ENCODE peak calls at places on chromosome 5, in five cellular contexts. W, S, H, I and D are unnamed samples.

GRCh38 chr5:176724472-176724871 is 77.2 kb downstream of the TSPAN17 start:
- DNase-seq in S (no peak), W (no peak), H (no peak), I (no peak), D (no peak)

GRCh38 chr5:154841273-154841661 is 9.1 kb downstream of the FAXDC2 start:
- DNase-seq in H (peak; percentile 27), I (no peak), W (no peak), S (no peak), D (no peak)

GRCh38 chr5:75363111-75363510 is 26.1 kb downstream of the HMGCR start:
- DNase-seq in H (no peak), W (no peak), I (no peak), S (no peak), D (no peak)

GRCh38 chr5:122415481-122416120 is 103.6 kb downstream of the SNCAIP start:
- DNase-seq in I (peak; percentile 74), H (peak; percentile 71), W (peak; percentile 77), S (peak; percentile 86), D (peak; percentile 57)

GRCh38 chr5:79025054-79025465 is 40.0 kb upstream of the ARSB start:
- DNase-seq in H (peak; percentile 52), I (peak; percentile 65), W (peak; percentile 61), S (peak; percentile 83), D (peak; percentile 80)

GRCh38 chr5:112738180-112738560 is 485 bp downstream of the APC start:
- DNase-seq in S (peak; percentile 6), I (no peak), W (no peak), H (no peak), D (peak; percentile 4)

GRCh38 chr5:95382843-95383242 is 8.3 kb upstream of the FAM81B start:
- DNase-seq in H (no peak), I (no peak), S (no peak), W (no peak), D (peak; percentile 60)

GRCh38 chr5:154771383-154771901 is 16.3 kb downstream of the LARP1 start:
- DNase-seq in H (peak; percentile 87), S (peak; percentile 92), I (peak; percentile 78), W (peak; percentile 55), D (no peak)

GRCh38 chr5:35954175-35954574 is 15.8 kb upstream of the CAPSL start:
- DNase-seq in W (peak; percentile 51), I (no peak), H (no peak), S (no peak), D (peak; percentile 3)

GRCh38 chr5:912356-913091 is 19.8 kb downstream of the TRIP13 start:
- DNase-seq in I (peak; percentile 51), S (peak; percentile 91), W (no peak), H (peak; percentile 98), D (no peak)

GRCh38 chr5:180296778-180297177 is 4.9 kb upstream of the MAPK9 start:
- DNase-seq in W (no peak), H (no peak), I (no peak), S (peak; percentile 34), D (no peak)

GRCh38 chr5:144318011-144318410 is 147.3 kb downstream of the KCTD16 start:
- DNase-seq in W (peak; percentile 46), S (no peak), H (no peak), I (no peak), D (no peak)

GRCh38 chr5:135205616-135206349 is 171.8 kb upstream of the PITX1 start:
- DNase-seq in W (no peak), H (no peak), I (no peak), S (no peak), D (no peak)

GRCh38 chr5:67026278-67026677 is 170.3 kb downstream of the CD180 start:
- DNase-seq in S (no peak), W (no peak), I (no peak), H (no peak), D (no peak)

GRCh38 chr5:107533946-107534876 is 136.5 kb downstream of the EFNA5 start:
- DNase-seq in I (no peak), S (no peak), H (no peak), W (no peak), D (no peak)

GRCh38 chr5:168793844-168794837 is 215.0 kb upstream of the PANK3 start:
- DNase-seq in I (peak; percentile 4), W (no peak), S (peak; percentile 65), H (peak; percentile 90), D (no peak)

GRCh38 chr5:65734921-65735320 is 12.9 kb downstream of the NLN start:
- DNase-seq in S (no peak), H (no peak), W (no peak), I (no peak), D (no peak)

GRCh38 chr5:87705876-87706275 is 293.1 kb upstream of the CCNH start:
- DNase-seq in I (no peak), W (no peak), S (peak; percentile 0), H (no peak), D (no peak)

GRCh38 chr5:103475629-103476240 is 86.9 kb downstream of the NUDT12 start:
- DNase-seq in I (peak; percentile 66), S (peak; percentile 74), W (no peak), H (peak; percentile 37), D (peak; percentile 5)

GRCh38 chr5:37721447-37721871 is 118.4 kb downstream of the GDNF start:
- DNase-seq in H (no peak), S (peak; percentile 71), W (no peak), I (peak; percentile 79), D (no peak)

GRCh38 chr5:150544606-150545219 is 36.8 kb downstream of the NDST1 start:
- DNase-seq in I (peak; percentile 69), H (peak; percentile 91), W (peak; percentile 91), S (peak; percentile 69), D (peak; percentile 72)

GRCh38 chr5:126675338-126675737 is 74.6 kb downstream of the PHAX start:
- DNase-seq in I (no peak), H (no peak), S (no peak), W (no peak), D (no peak)

GRCh38 chr5:19988447-19988846 is 447 bp upstream of the CDH18 start:
- DNase-seq in S (no peak), I (no peak), W (no peak), H (no peak), D (peak; percentile 41)

GRCh38 chr5:137186759-137187461 is 312.2 kb downstream of the SPOCK1 start:
- DNase-seq in S (peak; percentile 75), I (no peak), W (no peak), H (peak; percentile 91), D (no peak)

DNA sequence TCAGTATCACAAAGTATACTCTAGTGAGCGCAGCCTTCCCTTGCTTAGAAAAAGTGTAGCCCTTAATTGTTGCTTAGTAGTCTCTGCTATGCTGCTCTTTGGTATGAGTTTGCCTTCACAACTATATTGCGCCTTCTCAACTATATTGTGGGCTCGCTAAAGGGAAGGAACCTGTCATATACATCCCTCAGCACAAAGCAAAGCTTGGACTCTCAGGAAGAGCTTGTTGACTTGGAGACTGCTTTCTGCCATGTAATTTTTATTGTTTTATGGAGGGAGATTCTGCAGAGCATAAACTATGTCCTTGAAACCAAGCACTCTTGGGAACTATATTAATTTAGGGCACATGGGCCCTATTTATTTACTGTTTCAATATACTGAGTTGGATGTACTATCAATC is 119.1 kb upstream of the HAPLN1 start:
- DNase-seq in I (no peak), W (no peak), H (no peak), S (no peak), D (no peak)
- TF ChIP-seq CTCF in I (no peak), W (no peak), H (no peak), S (no peak), D (no peak)

GRCh38 chr5:173973614-173973969 is 15.4 kb upstream of the C5orf47 start:
- DNase-seq in H (no peak), S (no peak), W (peak; percentile 62), I (no peak), D (no peak)

GRCh38 chr5:173969167-173970049 is 19.6 kb upstream of the C5orf47 start:
- DNase-seq in H (peak; percentile 94), I (no peak), W (no peak), S (peak; percentile 54), D (no peak)

GRCh38 chr5:173971681-173972080 is 17.3 kb upstream of the C5orf47 start:
- DNase-seq in I (no peak), H (no peak), W (no peak), S (no peak), D (no peak)

GRCh38 chr5:173972844-173973613 is 15.9 kb upstream of the C5orf47 start:
- DNase-seq in H (peak; percentile 96), S (peak; percentile 88), I (peak; percentile 82), W (peak; percentile 84), D (peak; percentile 87)

DNA sequence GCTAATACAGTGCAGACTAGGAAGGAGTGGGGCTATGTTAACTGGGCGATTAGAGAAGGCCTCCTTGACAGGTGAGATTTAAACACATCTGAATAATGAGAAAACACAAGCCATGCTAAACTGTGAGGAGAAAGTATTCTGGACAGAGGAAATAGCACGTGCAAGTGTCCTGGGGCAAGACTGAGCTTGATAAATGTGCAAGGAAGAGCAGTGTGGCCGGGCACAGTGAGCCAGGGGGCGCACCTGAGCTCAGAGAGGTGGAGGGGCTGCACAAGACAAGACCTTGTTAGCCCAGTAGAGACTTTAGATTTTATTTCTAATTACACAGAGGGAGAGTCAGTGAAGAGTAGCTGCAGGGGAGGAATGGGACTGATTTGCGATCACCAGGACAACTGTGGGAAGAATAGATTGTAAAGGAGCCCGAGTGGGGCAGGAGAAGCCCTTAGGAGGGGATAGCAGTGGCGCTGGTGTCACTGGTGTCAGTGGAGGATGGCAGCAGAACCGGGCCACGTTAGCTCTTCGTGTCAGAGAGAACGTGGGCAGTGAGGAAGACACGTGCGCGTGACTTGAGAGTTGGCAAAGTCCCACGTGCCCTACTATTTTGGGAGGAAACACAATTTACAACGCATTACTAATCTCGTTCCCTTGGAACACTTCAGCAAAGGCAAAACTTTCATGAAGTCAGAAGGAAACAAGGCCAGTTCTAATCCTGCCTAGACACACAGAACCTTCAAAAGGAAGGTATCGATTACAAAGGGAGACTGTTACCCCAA is 17.9 kb upstream of the C5orf47 start:
- DNase-seq in W (no peak), I (no peak), S (no peak), H (no peak), D (no peak)
- TF ChIP-seq CTCF in W (peak; percentile 47), I (no peak), S (no peak), H (no peak), D (no peak)

GRCh38 chr5:69033690-69034089 is 60.1 kb upstream of the SLC30A5 start:
- DNase-seq in W (no peak), S (no peak), I (no peak), H (no peak), D (no peak)

GRCh38 chr5:69029292-69029691 is 64.5 kb upstream of the SLC30A5 start:
- DNase-seq in S (no peak), H (no peak), W (no peak), I (no peak), D (no peak)

GRCh38 chr5:69035665-69036064 is 58.1 kb upstream of the SLC30A5 start:
- DNase-seq in S (peak; percentile 47), H (no peak), I (no peak), W (no peak), D (no peak)

GRCh38 chr5:69030663-69031062 is 63.2 kb upstream of the SLC30A5 start:
- DNase-seq in W (no peak), S (peak; percentile 21), H (no peak), I (no peak), D (no peak)

DNA sequence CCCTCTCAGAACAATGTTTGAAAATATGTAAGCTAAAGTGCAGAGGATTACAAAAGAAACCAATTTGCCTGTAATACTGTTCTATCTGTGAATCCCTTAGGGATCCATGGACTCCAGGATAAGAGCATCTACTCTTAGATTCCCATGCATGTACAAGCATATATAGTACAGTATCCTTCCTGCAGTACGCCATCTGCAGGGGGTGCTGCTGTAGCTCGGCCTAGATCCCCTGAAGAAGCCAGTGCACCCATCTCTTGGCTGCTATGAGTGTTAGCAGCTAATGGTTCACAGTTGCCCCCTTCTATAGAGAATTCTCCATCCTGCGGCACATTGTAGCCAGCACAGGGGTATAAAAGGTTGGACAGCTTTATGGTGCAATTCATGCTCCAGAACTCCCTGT is 61.8 kb upstream of the SLC30A5 start:
- DNase-seq in H (no peak), W (no peak), S (no peak), I (no peak), D (no peak)
- TF ChIP-seq CTCF in H (no peak), W (peak; percentile 41), S (no peak), I (no peak), D (no peak)

GRCh38 chr5:72300590-72301339 is 19.3 kb downstream of the MRPS27 start:
- DNase-seq in I (no peak), S (no peak), H (peak; percentile 21), W (no peak), D (no peak)
- TF ChIP-seq CTCF in I (no peak), S (no peak), H (peak; percentile 8), W (no peak), D (no peak)